ENCODE peak calls at places on chromosomes 4 and X, in six cellular contexts. R is DND-41, Q is K562, O is endothelial cell of umbilical vein, M is H1, U is SJSA1. J is an unnamed sample. For H3K4me1, the result is how much of the 10 kb centered on the place peaks cover.

GRCh38 chr4:123304151-123305021 is 92.2 kb upstream of the SPRY1 start:
- DNase-seq in O (no peak), U (no peak), Q (no peak), M (peak), R (peak), J (peak)

GRCh38 chr4:67546971-67547370 is 1.7 kb upstream of the CENPC start:
- DNase-seq in R (no peak), O (no peak), Q (peak), M (no peak), U (no peak), J (no peak)

GRCh38 chr4:7330811-7331681 is 103.7 kb downstream of the PSAPL1 start:
- DNase-seq in Q (no peak), O (no peak), M (no peak), U (no peak), R (no peak), J (peak)

GRCh38 chrX:77962068-77962902 is 7.2 kb downstream of the PGAM4 start:
- DNase-seq in Q (no peak), O (peak), R (no peak), U (peak), M (no peak), J (no peak)

GRCh38 chrX:43744284-43744683 is 88.2 kb downstream of the MAOA start:
- DNase-seq in O (peak), U (no peak), M (no peak), R (no peak), Q (no peak), J (no peak)

GRCh38 chrX:100768679-100769338 is 36.9 kb upstream of the SYTL4 start:
- DNase-seq in R (peak), O (peak), M (peak), U (peak), Q (peak), J (peak)

GRCh38 chr4:109411964-109412363 is 21.7 kb upstream of the SEC24B start:
- DNase-seq in U (no peak), M (no peak), O (peak), R (no peak), Q (no peak), J (peak)

GRCh38 chr4:119118397-119118796 is 17.2 kb upstream of the MYOZ2 start:
- DNase-seq in U (no peak), Q (no peak), R (no peak), M (no peak), O (peak), J (no peak)

GRCh38 chr4:98283219-98284199 is 22.3 kb downstream of the RAP1GDS1 start:
- DNase-seq in O (no peak), Q (no peak), M (no peak), R (no peak), U (no peak), J (no peak)

GRCh38 chrX:103688949-103689348 is 2.5 kb upstream of the MORF4L2 start:
- DNase-seq in Q (peak), R (peak), M (no peak), U (peak), O (peak), J (no peak)

GRCh38 chrX:136754641-136755040 is 26.1 kb downstream of the ARHGEF6 start:
- DNase-seq in R (peak), Q (no peak), M (no peak), O (no peak), U (no peak), J (peak)

GRCh38 chr4:23889814-23890269 is at the start of gene PPARGC1A:
- DNase-seq in R (no peak), M (no peak), U (peak), Q (no peak), O (no peak), J (peak)

GRCh38 chr4:8355864-8356565 is 84.5 kb downstream of the ACOX3 start:
- DNase-seq in O (peak), R (no peak), Q (no peak), M (no peak), U (no peak), J (no peak)

GRCh38 chr4:112284662-112285411 is 867 bp downstream of the TIFA start:
- DNase-seq in Q (peak), O (peak), R (peak), U (peak), M (no peak), J (peak)

GRCh38 chrX:71227370-71228062 is 4.5 kb downstream of the GJB1 start:
- DNase-seq in U (no peak), O (no peak), Q (peak), M (no peak), R (no peak), J (no peak)

GRCh38 chr4:55398461-55398860 is 2.7 kb downstream of the TMEM165 start:
- DNase-seq in O (no peak), M (no peak), R (no peak), U (peak), Q (peak), J (no peak)

GRCh38 chr4:146340798-146341197 is 126.5 kb downstream of the REELD1 start:
- DNase-seq in Q (no peak), M (no peak), U (peak), R (no peak), O (peak), J (no peak)

GRCh38 chr4:76518241-76518640 is 83.2 kb downstream of the SHROOM3 start:
- DNase-seq in R (no peak), M (no peak), U (no peak), Q (no peak), O (no peak), J (no peak)

DNA sequence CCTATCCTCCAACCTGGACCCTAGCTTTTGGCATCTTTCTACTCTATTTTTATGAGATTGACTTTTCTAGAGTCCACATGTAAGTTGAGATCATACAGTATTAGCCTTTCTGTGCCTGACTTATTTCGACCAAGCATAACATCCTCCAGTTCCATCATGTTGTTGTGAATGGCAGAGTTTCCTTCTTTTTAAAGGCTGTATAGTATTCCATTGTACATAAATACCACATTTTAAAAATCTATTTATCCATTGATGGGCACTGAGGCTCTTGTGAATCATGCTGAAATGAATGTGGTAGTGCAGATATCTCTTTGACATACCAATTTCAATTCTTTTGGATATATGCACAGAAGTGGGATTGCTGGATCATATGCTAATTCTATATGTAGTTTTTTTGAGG is 40.3 kb upstream of the STIM2 start:
- DNase-seq in M (no peak), U (no peak), R (no peak), O (no peak), Q (no peak), J (no peak)
- H3K4me1 ChIP-seq in M (under half), U (under half), R (under half), O (under half), Q (under half), J (under half)

DNA sequence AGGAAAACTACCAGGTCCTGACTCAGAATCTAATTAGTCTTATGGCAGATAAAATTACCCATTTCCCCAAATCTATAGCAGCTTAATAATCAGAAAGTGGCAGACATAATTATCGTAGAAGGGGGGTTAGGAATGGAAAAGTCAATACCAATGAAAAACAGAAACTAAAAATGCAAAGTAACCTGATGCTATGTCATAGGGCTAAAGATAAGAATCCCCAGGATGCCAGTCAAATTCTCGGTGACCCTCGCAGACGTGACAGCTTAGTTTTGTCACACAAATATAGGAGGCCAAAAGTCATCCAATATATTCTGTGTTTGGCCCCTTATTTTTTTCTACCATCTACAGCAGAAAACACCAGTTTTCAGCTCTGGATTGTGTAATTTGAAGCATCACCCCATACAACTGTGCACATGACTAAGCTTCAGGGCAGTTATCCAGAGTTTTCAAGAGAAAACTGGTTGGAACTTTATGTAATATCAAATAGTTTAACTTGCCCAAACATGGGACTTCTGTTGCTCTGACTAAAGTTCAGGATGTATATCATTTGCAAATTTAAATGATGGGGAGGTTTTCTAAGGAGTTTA is 30.9 kb downstream of the RASSF6 start:
- DNase-seq in R (no peak), Q (peak), O (no peak), M (no peak), U (no peak), J (no peak)
- H3K4me1 ChIP-seq in R (under half), Q (under half), O (under half), M (under half), U (under half), J (under half)

DNA sequence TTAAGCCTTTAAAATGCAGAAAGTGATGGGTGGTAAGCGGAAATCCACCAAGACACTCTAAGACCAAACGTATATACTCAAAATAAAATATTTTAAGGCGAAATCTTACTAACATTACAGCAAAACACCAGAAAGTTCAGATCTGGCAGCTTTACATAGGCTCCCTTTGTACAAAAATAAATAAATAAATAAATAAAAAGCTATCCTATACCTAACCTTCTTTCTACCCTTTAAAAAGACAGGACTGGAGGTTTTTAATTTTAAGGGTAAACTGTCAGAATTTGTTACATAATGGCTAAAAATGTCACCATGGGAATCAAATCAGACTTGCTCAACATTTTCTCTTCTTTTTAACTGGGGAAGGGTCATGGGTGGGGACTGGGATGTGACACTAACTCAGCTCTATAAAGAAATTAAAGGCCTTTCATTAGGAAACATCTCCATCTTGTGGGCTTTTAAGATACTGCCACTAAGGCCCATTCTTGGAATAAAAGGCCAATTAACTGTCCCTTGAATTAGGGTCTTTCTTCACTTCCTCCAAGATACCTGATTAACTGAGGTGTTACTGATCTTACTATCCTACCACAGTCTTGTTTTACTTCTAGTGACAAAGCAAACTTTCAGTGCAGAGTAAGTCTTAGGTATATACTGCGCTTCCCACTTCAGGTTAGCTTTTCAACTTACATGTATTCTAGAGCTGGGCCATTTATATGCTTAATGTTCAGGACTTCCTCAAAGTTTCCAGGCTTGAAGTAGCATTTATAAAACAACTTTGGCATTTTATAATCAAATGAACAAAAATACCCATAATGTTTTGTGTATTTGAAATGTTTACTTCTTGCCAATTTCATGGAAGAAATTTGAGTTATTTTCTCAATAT is 13.3 kb downstream of the HNRNPD start:
- DNase-seq in M (no peak), R (no peak), O (peak), Q (peak), U (peak), J (no peak)
- H3K4me1 ChIP-seq in M (under half), R (under half), O (under half), Q (under half), U (under half), J (under half)

DNA sequence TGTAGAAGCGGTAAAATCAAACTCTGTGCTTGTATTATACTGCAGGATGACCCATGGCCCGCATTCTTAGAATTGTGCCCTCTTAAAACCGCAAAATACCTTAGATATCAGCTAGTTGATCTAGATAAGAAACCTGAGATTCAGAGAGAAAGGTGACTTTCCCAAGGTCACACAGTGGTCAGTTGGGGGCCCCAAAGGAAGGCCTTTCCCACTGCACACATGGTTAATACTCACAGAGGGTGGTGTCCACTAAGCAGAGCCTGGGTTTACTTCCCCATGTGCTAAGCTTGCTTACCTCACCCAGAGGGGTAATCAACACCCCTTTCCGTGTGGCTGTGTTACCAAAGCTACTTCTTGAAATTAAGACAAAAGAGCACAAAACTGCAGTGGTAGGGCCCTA is 66.3 kb downstream of the RBM47 start:
- DNase-seq in M (no peak), Q (no peak), U (no peak), O (no peak), R (no peak), J (no peak)
- H3K4me1 ChIP-seq in M (under half), Q (under half), U (under half), O (under half), R (under half), J (under half)

GRCh38 chrX:5958523-5958922 is 270.1 kb downstream of the NLGN4X start:
- DNase-seq in M (no peak), R (no peak), Q (no peak), O (no peak), U (no peak), J (no peak)

GRCh38 chrX:5959286-5959685 is 269.4 kb downstream of the NLGN4X start:
- DNase-seq in U (no peak), M (no peak), R (no peak), O (no peak), Q (no peak), J (no peak)

GRCh38 chrX:5957506-5957905 is 271.2 kb downstream of the NLGN4X start:
- DNase-seq in M (no peak), O (no peak), Q (no peak), R (no peak), U (no peak), J (no peak)
- H3K4me1 ChIP-seq in M (under half), O (under half), Q (under half), R (under half), U (under half), J (under half)

GRCh38 chr4:38676986-38677385 is 13.0 kb downstream of the KLF3 start:
- DNase-seq in Q (no peak), M (no peak), U (no peak), O (no peak), R (no peak), J (no peak)

GRCh38 chr4:38675167-38676121 is 11.4 kb downstream of the KLF3 start:
- DNase-seq in R (peak), U (peak), Q (peak), M (no peak), O (peak), J (peak)

GRCh38 chr4:38674206-38675144 is 10.5 kb downstream of the KLF3 start:
- DNase-seq in Q (peak), R (no peak), U (no peak), O (peak), M (no peak), J (peak)

GRCh38 chr4:38678078-38678477 is 14.1 kb downstream of the KLF3 start:
- DNase-seq in O (peak), Q (no peak), R (no peak), U (peak), M (no peak), J (no peak)

DNA sequence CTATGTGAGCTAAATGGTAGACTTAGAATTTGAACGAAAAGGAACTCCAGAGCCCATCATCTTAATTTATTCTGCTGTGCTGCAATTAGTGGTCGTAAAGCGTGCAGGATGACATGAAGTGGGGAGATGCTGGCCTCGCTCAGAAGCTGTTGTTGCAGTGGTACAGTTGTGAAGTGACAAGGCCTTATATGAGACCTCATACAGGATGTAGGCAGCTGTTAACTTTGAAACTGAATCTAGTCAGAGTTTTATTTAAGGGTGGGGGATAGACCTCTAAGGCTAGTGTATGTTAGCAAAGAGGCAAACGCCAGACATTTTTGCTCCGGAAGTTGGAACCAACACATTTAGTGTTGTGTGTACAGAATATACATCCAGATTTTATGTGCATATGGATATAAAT is 13.5 kb downstream of the KLF3 start:
- DNase-seq in M (no peak), Q (no peak), R (no peak), O (no peak), U (no peak), J (no peak)
- H3K4me1 ChIP-seq in M (under half), Q (under half), R (under half), O (under half), U (half or more), J (under half)

DNA sequence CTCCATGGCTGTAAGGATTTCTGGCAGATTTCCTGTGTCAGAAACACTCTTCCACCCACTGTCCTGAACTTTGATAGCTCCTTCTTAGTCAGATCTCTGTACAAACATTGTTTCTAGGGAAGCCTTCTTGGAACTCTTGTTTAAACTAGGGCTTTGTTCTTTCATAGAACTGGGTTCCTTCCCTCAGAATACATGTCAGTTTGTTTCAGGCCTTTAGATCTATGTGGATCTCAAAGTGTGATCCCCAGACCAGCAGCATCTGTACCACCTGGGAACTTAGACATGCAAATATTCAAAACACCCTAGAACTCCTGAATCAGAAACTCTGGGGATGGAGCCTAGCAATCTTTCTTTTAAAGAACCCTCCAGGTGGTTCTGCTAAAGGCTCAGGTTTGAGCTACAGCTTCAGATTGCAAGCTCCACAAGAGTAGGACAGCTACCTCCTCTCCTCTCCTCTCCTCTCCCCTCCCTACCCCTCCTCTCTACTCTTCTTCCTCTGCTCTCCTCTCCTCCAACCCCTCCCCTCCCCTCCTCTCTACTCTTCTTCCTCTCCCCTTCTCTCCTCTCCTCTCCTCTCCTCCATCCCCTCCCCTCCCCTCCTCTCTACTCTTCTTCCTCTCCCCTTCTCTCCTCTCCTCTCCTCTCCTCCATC is 12.7 kb downstream of the RASSF6 start:
- DNase-seq in M (no peak), O (no peak), Q (no peak), U (no peak), R (peak), J (no peak)
- H3K4me1 ChIP-seq in M (under half), O (under half), Q (under half), U (under half), R (half or more), J (under half)

DNA sequence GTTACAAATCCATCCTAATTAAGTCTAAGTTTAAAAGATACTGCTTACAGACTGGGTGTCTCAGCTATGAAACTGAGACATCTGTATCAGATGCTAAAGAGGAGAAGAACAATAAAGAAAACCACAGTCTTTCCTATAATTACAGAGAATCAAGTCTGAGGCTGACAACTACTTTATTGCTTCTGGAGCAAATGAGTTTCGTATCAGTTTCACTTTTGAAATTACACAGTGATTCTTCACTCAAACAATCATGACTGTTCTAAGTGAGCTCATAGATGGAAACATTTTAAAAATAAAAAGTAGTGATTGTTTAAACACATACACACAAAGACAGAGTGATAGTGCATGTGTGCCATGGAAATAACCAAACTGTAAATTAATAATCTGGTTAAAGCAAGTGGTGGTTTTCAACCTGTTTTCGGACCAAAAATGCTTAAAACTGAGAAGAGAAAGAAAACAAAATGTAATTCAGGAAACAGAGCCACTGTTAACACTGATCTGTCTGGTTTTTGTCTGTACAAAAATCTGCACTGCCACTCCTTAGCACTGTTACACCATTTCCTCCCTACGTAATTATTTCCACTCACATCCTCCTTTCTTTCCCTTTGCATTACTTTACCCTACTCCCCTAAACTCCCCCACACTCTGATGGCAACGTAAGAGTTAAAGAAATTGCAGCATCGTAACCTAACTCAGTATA is 12.5 kb downstream of the RFC1 start:
- DNase-seq in R (peak), O (peak), Q (no peak), U (peak), M (no peak), J (no peak)
- H3K4me1 ChIP-seq in R (under half), O (under half), Q (under half), U (under half), M (under half), J (under half)

J was measured in right cardiac atrium.